ENCODE peak calls at places on chromosome 12, in four cellular contexts. One of them, this sample, is unnamed. For H3K4me1 and H3K27me3, the result is how much of the 10 kb centered on the place peaks cover.

GRCh38 chr12:104709692-104710435 is 248.2 kb downstream of the SLC41A2 start:
- DNase-seq in GM23248: peak
- DNase-seq in left lung: no peak
- DNase-seq in MM.1S: no peak
- DNase-seq in this sample: no peak

GRCh38 chr12:132837693-132838463 is 9.2 kb upstream of the GOLGA3 start:
- DNase-seq in GM23248: peak
- DNase-seq in left lung: no peak
- DNase-seq in MM.1S: no peak
- DNase-seq in this sample: no peak

GRCh38 chr12:50533971-50534370 is 29.2 kb downstream of the DIP2B start:
- DNase-seq in GM23248: peak
- DNase-seq in left lung: no peak
- DNase-seq in MM.1S: no peak
- DNase-seq in this sample: no peak

GRCh38 chr12:18753481-18754117 is 15.7 kb downstream of the CAPZA3 start:
- DNase-seq in GM23248: peak
- DNase-seq in left lung: peak
- DNase-seq in MM.1S: no peak
- DNase-seq in this sample: no peak

GRCh38 chr12:96136129-96136528 is 58.0 kb upstream of the ELK3 start:
- DNase-seq in GM23248: peak
- DNase-seq in left lung: no peak
- DNase-seq in MM.1S: no peak
- DNase-seq in this sample: no peak

GRCh38 chr12:109760031-109760929 is 46.7 kb downstream of the FAM222A start:
- DNase-seq in GM23248: no peak
- DNase-seq in left lung: peak
- DNase-seq in MM.1S: no peak
- DNase-seq in this sample: no peak

GRCh38 chr12:85367886-85368385 is 87.9 kb downstream of the ALX1 start:
- DNase-seq in GM23248: no peak
- DNase-seq in left lung: peak
- DNase-seq in MM.1S: no peak
- DNase-seq in this sample: no peak

GRCh38 chr12:66699738-66700482 is 21.0 kb upstream of the GRIP1 start:
- DNase-seq in GM23248: no peak
- DNase-seq in left lung: no peak
- DNase-seq in MM.1S: no peak
- DNase-seq in this sample: no peak

GRCh38 chr12:116370004-116370404 is 92.5 kb upstream of the MED13L start:
- DNase-seq in GM23248: peak
- DNase-seq in left lung: no peak
- DNase-seq in MM.1S: no peak
- DNase-seq in this sample: no peak

GRCh38 chr12:88308825-88309224 is 166.7 kb downstream of the TMTC3 start:
- DNase-seq in GM23248: peak
- DNase-seq in left lung: no peak
- DNase-seq in MM.1S: no peak
- DNase-seq in this sample: no peak

GRCh38 chr12:69515394-69515793 is 45.2 kb downstream of the FRS2 start:
- DNase-seq in GM23248: no peak
- DNase-seq in left lung: no peak
- DNase-seq in MM.1S: no peak
- DNase-seq in this sample: no peak

GRCh38 chr12:69512820-69513219 is 42.6 kb downstream of the FRS2 start:
- DNase-seq in GM23248: peak
- DNase-seq in left lung: no peak
- DNase-seq in MM.1S: no peak
- DNase-seq in this sample: no peak

GRCh38 chr12:69514111-69514510 is 43.9 kb downstream of the FRS2 start:
- DNase-seq in GM23248: no peak
- DNase-seq in left lung: no peak
- DNase-seq in MM.1S: no peak
- DNase-seq in this sample: no peak

GRCh38 chr12:69513297-69513696 is 43.1 kb downstream of the FRS2 start:
- DNase-seq in GM23248: peak
- DNase-seq in left lung: no peak
- DNase-seq in MM.1S: no peak
- DNase-seq in this sample: no peak

GRCh38 chr12:69514845-69515244 is 44.7 kb downstream of the FRS2 start:
- DNase-seq in GM23248: no peak
- DNase-seq in left lung: no peak
- DNase-seq in MM.1S: no peak
- DNase-seq in this sample: no peak
- H3K4me1 ChIP-seq in GM23248: under half
- H3K4me1 ChIP-seq in left lung: under half
- H3K4me1 ChIP-seq in MM.1S: under half
- H3K4me1 ChIP-seq in this sample: under half

DNA sequence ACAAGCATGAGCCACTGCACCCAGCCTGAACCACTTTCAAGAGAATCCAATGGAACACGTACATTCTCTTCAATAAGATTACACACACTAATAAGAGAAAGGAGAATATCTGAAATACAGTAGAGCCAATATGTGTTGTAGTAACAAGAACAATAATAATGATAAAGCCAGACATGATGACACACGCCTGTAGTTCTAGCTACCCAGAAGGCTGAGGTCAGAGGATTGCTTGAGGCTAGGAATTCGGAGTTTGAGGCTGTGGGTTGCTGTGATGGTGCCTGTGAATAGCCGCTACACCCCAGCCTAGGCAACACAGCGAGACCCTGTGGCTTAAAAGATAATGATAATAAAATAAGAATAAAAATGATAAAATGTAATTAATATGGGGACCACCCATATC is 15.6 kb downstream of the APOBEC1 start:
- DNase-seq in GM23248: peak
- DNase-seq in left lung: no peak
- DNase-seq in MM.1S: no peak
- DNase-seq in this sample: no peak
- H3K27me3 ChIP-seq in GM23248: under half
- H3K27me3 ChIP-seq in left lung: under half
- H3K27me3 ChIP-seq in MM.1S: under half
- H3K27me3 ChIP-seq in this sample: under half

GRCh38 chr12:100356646-100357223 is at the start of gene SLC17A8:
- DNase-seq in GM23248: no peak
- DNase-seq in left lung: no peak
- DNase-seq in MM.1S: no peak
- DNase-seq in this sample: no peak

GRCh38 chr12:100364334-100364733 is 7.5 kb downstream of the SLC17A8 start:
- DNase-seq in GM23248: no peak
- DNase-seq in left lung: no peak
- DNase-seq in MM.1S: no peak
- DNase-seq in this sample: no peak

GRCh38 chr12:100359248-100359647 is 2.4 kb downstream of the SLC17A8 start:
- DNase-seq in GM23248: no peak
- DNase-seq in left lung: no peak
- DNase-seq in MM.1S: no peak
- DNase-seq in this sample: no peak

GRCh38 chr12:100360450-100360849 is 3.6 kb downstream of the SLC17A8 start:
- DNase-seq in GM23248: no peak
- DNase-seq in left lung: no peak
- DNase-seq in MM.1S: no peak
- DNase-seq in this sample: no peak

DNA sequence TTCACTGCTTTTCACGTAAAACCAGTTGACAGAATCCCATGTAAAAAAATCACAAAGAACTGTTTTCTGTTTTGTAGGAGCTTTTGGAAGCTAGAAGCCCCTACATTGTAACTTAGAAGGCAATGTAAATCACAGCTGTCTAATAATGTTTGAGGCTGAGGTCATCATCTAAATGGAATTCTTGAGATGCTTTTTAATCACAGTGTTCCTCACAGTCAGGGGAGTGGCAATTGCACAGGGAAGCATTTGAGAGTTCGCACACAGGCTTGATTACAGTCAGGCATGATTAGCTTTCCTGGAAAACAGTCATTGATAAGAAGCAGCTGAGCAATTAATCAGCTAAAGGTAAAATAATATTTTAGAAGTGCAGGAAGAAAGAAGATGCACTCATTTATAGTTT is 2.9 kb downstream of the SLC17A8 start:
- DNase-seq in GM23248: peak
- DNase-seq in left lung: no peak
- DNase-seq in MM.1S: no peak
- DNase-seq in this sample: no peak
- H3K4me1 ChIP-seq in GM23248: under half
- H3K4me1 ChIP-seq in left lung: under half
- H3K4me1 ChIP-seq in MM.1S: under half
- H3K4me1 ChIP-seq in this sample: under half

DNA sequence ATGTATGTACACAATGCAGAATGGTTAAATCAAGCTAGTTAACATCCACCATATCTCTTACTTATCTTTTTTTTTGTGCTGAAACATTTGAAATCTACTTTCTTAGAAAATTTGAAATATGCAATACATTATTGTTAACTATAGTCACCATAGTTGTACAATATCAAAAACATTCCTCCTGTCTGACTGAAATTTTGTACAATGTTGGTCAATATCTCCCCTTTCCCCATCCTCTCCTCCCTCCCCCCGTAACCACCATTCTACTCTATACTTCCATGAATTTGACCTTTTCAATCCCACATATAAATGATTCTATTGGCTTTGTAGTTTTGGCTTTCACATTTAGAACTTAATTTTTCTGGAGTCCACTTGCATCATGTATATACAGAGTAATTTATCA is 63.5 kb upstream of the DCD start:
- DNase-seq in GM23248: no peak
- DNase-seq in left lung: no peak
- DNase-seq in MM.1S: no peak
- DNase-seq in this sample: no peak
- H3K27me3 ChIP-seq in GM23248: under half
- H3K27me3 ChIP-seq in left lung: under half
- H3K27me3 ChIP-seq in MM.1S: under half
- H3K27me3 ChIP-seq in this sample: under half

GRCh38 chr12:122847516-122847836 is 12.2 kb downstream of the HIP1R start:
- DNase-seq in GM23248: no peak
- DNase-seq in left lung: no peak
- DNase-seq in MM.1S: no peak
- DNase-seq in this sample: no peak
- H3K4me1 ChIP-seq in GM23248: under half
- H3K4me1 ChIP-seq in left lung: under half
- H3K4me1 ChIP-seq in MM.1S: under half
- H3K4me1 ChIP-seq in this sample: under half

DNA sequence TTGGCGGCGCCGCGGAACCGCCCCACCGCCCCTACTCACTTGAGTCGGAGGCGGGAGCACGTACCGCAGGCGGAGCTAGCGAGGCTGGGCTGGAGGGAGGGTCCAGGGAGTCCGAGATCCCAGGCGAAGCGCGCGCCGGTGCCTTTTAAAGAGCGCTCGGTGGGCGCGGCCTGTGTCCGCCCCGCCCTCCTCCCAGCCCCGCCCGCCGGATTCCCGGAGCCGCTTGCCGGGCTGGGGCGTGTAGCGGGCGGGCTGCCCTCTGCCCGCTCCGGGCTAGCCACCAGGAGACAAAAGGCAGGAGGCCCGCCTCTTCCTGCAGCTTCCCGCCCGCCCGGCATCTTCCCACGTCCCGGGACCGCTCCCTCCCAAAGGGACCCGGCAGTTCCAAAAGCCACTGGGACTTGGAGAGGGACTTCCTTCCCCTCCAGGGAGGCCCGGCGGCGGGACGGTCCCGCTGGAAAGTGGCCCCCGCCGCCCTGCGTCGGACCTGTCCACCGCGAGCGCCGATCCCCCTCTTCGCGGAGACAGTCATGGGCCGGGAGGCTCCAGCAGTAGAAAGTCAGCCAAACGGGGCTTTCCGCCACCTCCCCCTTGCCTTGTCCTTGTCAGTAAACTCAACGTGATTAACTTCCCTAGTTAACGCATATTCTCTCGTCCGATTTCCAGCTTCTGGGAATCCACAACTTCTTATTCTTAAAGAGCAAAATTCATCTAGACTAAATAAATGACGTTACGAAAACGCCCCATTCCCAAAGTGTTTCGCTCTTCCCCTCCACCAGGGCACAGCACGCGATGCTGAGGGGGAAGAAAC is at the start of gene CSRP2:
- DNase-seq in GM23248: peak
- DNase-seq in left lung: peak
- DNase-seq in MM.1S: peak
- DNase-seq in this sample: peak
- H3K27me3 ChIP-seq in GM23248: under half
- H3K27me3 ChIP-seq in left lung: under half
- H3K27me3 ChIP-seq in MM.1S: under half
- H3K27me3 ChIP-seq in this sample: under half